ENCODE peak calls at places on chromosome 12, in six cellular contexts. R is PC-9, J is MM.1S, V is Karpas-422, M is GM23248, O is OCI-LY7. P is an unnamed sample. For H3K9me2, the result is how much of the 10 kb centered on the place peaks cover.

GRCh38 chr12:124381454-124382207 is 86.7 kb downstream of the RFLNA start:
- DNase-seq in O (no peak), J (no peak), R (peak), M (peak), V (no peak), P (peak)

GRCh38 chr12:84191779-84192178 is 720.8 kb downstream of the SLC6A15 start:
- DNase-seq in V (no peak), J (no peak), O (no peak), R (no peak), M (no peak), P (no peak)

GRCh38 chr12:6963016-6963731 is 7.3 kb downstream of the PHB2 start:
- DNase-seq in M (no peak), V (peak), J (no peak), O (no peak), R (peak), P (peak)

GRCh38 chr12:105928436-105928835 is 210.3 kb downstream of the NUAK1 start:
- DNase-seq in O (no peak), R (peak), M (no peak), J (no peak), V (no peak), P (no peak)

GRCh38 chr12:125491585-125491984 is 426.4 kb downstream of the AACS start:
- DNase-seq in O (no peak), J (no peak), V (no peak), R (no peak), M (no peak), P (no peak)

GRCh38 chr12:66901136-66901932 is 222.5 kb upstream of the GRIP1 start:
- DNase-seq in M (no peak), V (peak), O (peak), J (peak), R (no peak), P (no peak)

GRCh38 chr12:65765436-65765813 is 58.9 kb upstream of the HMGA2 start:
- DNase-seq in J (no peak), O (no peak), V (no peak), R (no peak), M (peak), P (no peak)

GRCh38 chr12:109962388-109962787 is 33.8 kb downstream of the GIT2 start:
- DNase-seq in O (no peak), R (no peak), M (peak), V (no peak), J (no peak), P (no peak)

GRCh38 chr12:69546693-69547438 is 38.4 kb upstream of the CCT2 start:
- DNase-seq in J (no peak), V (no peak), M (no peak), O (no peak), R (no peak), P (no peak)

GRCh38 chr12:95114766-95115450 is 41.5 kb upstream of the NR2C1 start:
- DNase-seq in M (peak), R (no peak), J (no peak), O (no peak), V (no peak), P (no peak)

GRCh38 chr12:115763982-115764621 is 513.4 kb downstream of the MED13L start:
- DNase-seq in R (no peak), V (no peak), M (no peak), O (no peak), J (no peak), P (peak)

GRCh38 chr12:82912406-82912805 is 225.7 kb downstream of the TMTC2 start:
- DNase-seq in M (peak), O (no peak), R (peak), V (no peak), J (no peak), P (peak)

GRCh38 chr12:112473056-112473455 is 54.3 kb downstream of the PTPN11 start:
- DNase-seq in O (peak), R (no peak), M (peak), J (no peak), V (peak), P (no peak)

GRCh38 chr12:59780605-59781135 is 184.8 kb downstream of the SLC16A7 start:
- DNase-seq in O (peak), R (no peak), V (no peak), J (peak), M (peak), P (peak)

GRCh38 chr12:3133410-3133793 is 56.2 kb downstream of the TSPAN9 start:
- DNase-seq in M (peak), J (no peak), V (no peak), O (no peak), R (no peak), P (no peak)

GRCh38 chr12:104378427-104378826 is 74.9 kb downstream of the EID3 start:
- DNase-seq in R (no peak), V (no peak), O (no peak), J (no peak), M (no peak), P (no peak)

GRCh38 chr12:51855586-51856428 is 7.3 kb upstream of the FIGNL2 start:
- DNase-seq in R (no peak), J (no peak), V (no peak), M (peak), O (no peak), P (peak)

GRCh38 chr12:105887131-105887530 is 251.6 kb downstream of the NUAK1 start:
- DNase-seq in M (no peak), V (no peak), J (no peak), O (no peak), R (no peak), P (no peak)

GRCh38 chr12:62671321-62671720 is 204.7 kb downstream of the MON2 start:
- DNase-seq in R (no peak), V (no peak), M (peak), O (no peak), J (no peak), P (no peak)

GRCh38 chr12:133130038-133130807 is at the start of the genes ZNF10 and ZNF891:
- DNase-seq in O (peak), R (peak), J (peak), V (peak), M (peak), P (peak)

GRCh38 chr12:49049566-49050224 is 10.9 kb downstream of the KMT2D start:
- DNase-seq in V (no peak), J (no peak), R (no peak), M (peak), O (no peak), P (no peak)

GRCh38 chr12:19369691-19370148 is 69.6 kb upstream of the AEBP2 start:
- DNase-seq in O (no peak), R (no peak), J (no peak), M (peak), V (no peak), P (no peak)

GRCh38 chr12:69366796-69367195 is 7.3 kb downstream of the YEATS4 start:
- DNase-seq in M (no peak), R (no peak), J (no peak), V (no peak), O (no peak), P (no peak)

GRCh38 chr12:49126852-49127763 is 4.1 kb downstream of the TUBA1B start:
- DNase-seq in J (no peak), M (peak), V (peak), O (no peak), R (no peak), P (no peak)

GRCh38 chr12:126506426-126507182 is 1441.4 kb downstream of the AACS start:
- DNase-seq in R (no peak), O (no peak), V (no peak), M (no peak), J (peak), P (no peak)
- H3K9me2 ChIP-seq in R (under half), O (under half), V (under half), M (under half), J (under half), P (under half)

GRCh38 chr12:91604897-91605296 is 422.3 kb upstream of the DCN start:
- DNase-seq in V (no peak), M (no peak), O (no peak), J (no peak), R (no peak), P (no peak)

GRCh38 chr12:91606662-91607377 is 424.2 kb upstream of the DCN start:
- DNase-seq in O (no peak), V (no peak), R (no peak), J (no peak), M (no peak), P (no peak)

GRCh38 chr12:91603060-91603459 is 420.4 kb upstream of the DCN start:
- DNase-seq in O (no peak), M (peak), J (no peak), V (no peak), R (no peak), P (no peak)

GRCh38 chr12:91601057-91601456 is 418.4 kb upstream of the DCN start:
- DNase-seq in J (no peak), V (no peak), M (no peak), R (no peak), O (no peak), P (no peak)
- H3K9me2 ChIP-seq in J (under half), V (under half), M (under half), R (under half), O (under half), P (under half)

GRCh38 chr12:121264951-121265350 is 31.6 kb downstream of the CAMKK2 start:
- DNase-seq in V (no peak), J (no peak), M (no peak), O (no peak), R (no peak), P (no peak)
- H3K9me2 ChIP-seq in V (under half), J (under half), M (under half), O (under half), R (under half), P (under half)

DNA sequence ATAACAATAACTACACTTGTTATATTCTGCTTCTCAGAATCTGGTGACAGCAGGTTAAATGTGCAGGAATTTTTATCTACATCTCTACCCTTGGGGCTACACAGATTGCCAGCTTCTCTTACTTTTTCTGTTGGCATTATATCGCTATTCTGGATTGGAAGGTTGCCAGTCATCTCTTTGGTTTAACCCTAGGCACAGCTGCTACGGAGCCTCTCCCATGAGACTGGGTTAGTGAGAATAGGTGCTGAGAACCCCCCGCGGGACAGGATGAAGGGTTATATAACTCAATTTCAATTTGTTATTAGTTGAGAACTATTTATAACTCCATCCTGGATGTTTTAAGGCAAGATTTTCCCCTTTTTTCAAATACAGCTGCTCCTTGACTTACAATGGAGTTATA is 73.1 kb downstream of the ACADS start:
- DNase-seq in J (no peak), R (no peak), M (no peak), O (peak), V (peak), P (no peak)
- H3K9me2 ChIP-seq in J (under half), R (under half), M (under half), O (under half), V (under half), P (under half)

GRCh38 chr12:30763053-30763452 is 8.3 kb upstream of the CAPRIN2 start:
- DNase-seq in O (no peak), M (no peak), J (no peak), R (no peak), V (no peak), P (peak)
- H3K9me2 ChIP-seq in O (under half), M (under half), J (under half), R (under half), V (under half), P (under half)